ENCODE peak calls at places on chromosomes 16 and 17, in four cellular contexts. One of them, this sample, is unnamed.

GRCh38 chr17:81228420-81228819 is 5.7 kb upstream of the CEP131 start:
- DNase-seq in thoracic aorta: no peak
- DNase-seq in C1 segment of cervical spinal cord: no peak
- DNase-seq in T-helper 2 cell: no peak
- DNase-seq in this sample: no peak

GRCh38 chr17:36675786-36676185 is 74.4 kb downstream of the MRM1 start:
- DNase-seq in thoracic aorta: no peak
- DNase-seq in C1 segment of cervical spinal cord: no peak
- DNase-seq in T-helper 2 cell: peak; percentile 71
- DNase-seq in this sample: no peak

GRCh38 chr17:82528484-82529265 is 9.1 kb downstream of the FOXK2 start:
- DNase-seq in thoracic aorta: peak; percentile 15
- DNase-seq in C1 segment of cervical spinal cord: no peak
- DNase-seq in T-helper 2 cell: no peak
- DNase-seq in this sample: peak; percentile 74

GRCh38 chr16:8867483-8868271 is 1.1 kb downstream of the CARHSP1 start:
- DNase-seq in thoracic aorta: no peak
- DNase-seq in C1 segment of cervical spinal cord: no peak
- DNase-seq in T-helper 2 cell: peak; percentile 38
- DNase-seq in this sample: no peak

GRCh38 chr17:81197831-81198490 is 24.8 kb downstream of the CEP131 start:
- DNase-seq in thoracic aorta: no peak
- DNase-seq in C1 segment of cervical spinal cord: no peak
- DNase-seq in T-helper 2 cell: no peak
- DNase-seq in this sample: no peak

GRCh38 chr17:16997514-16998429 is 25.9 kb upstream of the TNFRSF13B start:
- DNase-seq in thoracic aorta: no peak
- DNase-seq in C1 segment of cervical spinal cord: no peak
- DNase-seq in T-helper 2 cell: no peak
- DNase-seq in this sample: no peak

GRCh38 chr17:59353106-59353854 is 21.8 kb downstream of the YPEL2 start:
- DNase-seq in thoracic aorta: no peak
- DNase-seq in C1 segment of cervical spinal cord: no peak
- DNase-seq in T-helper 2 cell: peak; percentile 42
- DNase-seq in this sample: no peak

GRCh38 chr16:67357561-67357960 is 30.9 kb downstream of the LRRC36 start:
- DNase-seq in thoracic aorta: no peak
- DNase-seq in C1 segment of cervical spinal cord: no peak
- DNase-seq in T-helper 2 cell: no peak
- DNase-seq in this sample: no peak

GRCh38 chr16:75377971-75378386 is 55.3 kb downstream of the CFDP1 start:
- DNase-seq in thoracic aorta: no peak
- DNase-seq in C1 segment of cervical spinal cord: no peak
- DNase-seq in T-helper 2 cell: no peak
- DNase-seq in this sample: no peak

GRCh38 chr17:48148029-48148759 is 40.6 kb downstream of the SNX11 start:
- DNase-seq in thoracic aorta: no peak
- DNase-seq in C1 segment of cervical spinal cord: no peak
- DNase-seq in T-helper 2 cell: no peak
- DNase-seq in this sample: no peak

GRCh38 chr17:16381496-16381820 is 567 bp downstream of the UBB start:
- DNase-seq in thoracic aorta: no peak
- DNase-seq in C1 segment of cervical spinal cord: no peak
- DNase-seq in T-helper 2 cell: no peak
- DNase-seq in this sample: no peak

GRCh38 chr17:35089846-35090193 is 26.3 kb upstream of the RFFL start:
- DNase-seq in thoracic aorta: no peak
- DNase-seq in C1 segment of cervical spinal cord: no peak
- DNase-seq in T-helper 2 cell: peak; percentile 60
- DNase-seq in this sample: no peak

GRCh38 chr17:44061446-44061845 is 5.0 kb downstream of the LSM12 start:
- DNase-seq in thoracic aorta: no peak
- DNase-seq in C1 segment of cervical spinal cord: no peak
- DNase-seq in T-helper 2 cell: no peak
- DNase-seq in this sample: no peak

GRCh38 chr16:3095869-3096268 is 3.2 kb downstream of the ZSCAN10 start:
- DNase-seq in thoracic aorta: no peak
- DNase-seq in C1 segment of cervical spinal cord: no peak
- DNase-seq in T-helper 2 cell: peak; percentile 81
- DNase-seq in this sample: no peak

GRCh38 chr17:79527286-79527685 is 83.6 kb downstream of the RBFOX3 start:
- DNase-seq in thoracic aorta: no peak
- DNase-seq in C1 segment of cervical spinal cord: no peak
- DNase-seq in T-helper 2 cell: no peak
- DNase-seq in this sample: no peak

GRCh38 chr16:27275394-27275793 is 6.8 kb upstream of the NSMCE1 start:
- DNase-seq in thoracic aorta: no peak
- DNase-seq in C1 segment of cervical spinal cord: no peak
- DNase-seq in T-helper 2 cell: no peak
- DNase-seq in this sample: no peak

GRCh38 chr17:35082073-35082657 is 18.7 kb upstream of the RFFL start:
- DNase-seq in thoracic aorta: no peak
- DNase-seq in C1 segment of cervical spinal cord: no peak
- DNase-seq in T-helper 2 cell: peak; percentile 81
- DNase-seq in this sample: no peak

GRCh38 chr16:66549284-66550131 is at the start of gene TK2:
- DNase-seq in thoracic aorta: no peak
- DNase-seq in C1 segment of cervical spinal cord: no peak
- DNase-seq in T-helper 2 cell: peak; percentile 61
- DNase-seq in this sample: peak; percentile 67

GRCh38 chr16:27522173-27522707 is 27.5 kb downstream of the GTF3C1 start:
- DNase-seq in thoracic aorta: no peak
- DNase-seq in C1 segment of cervical spinal cord: no peak
- DNase-seq in T-helper 2 cell: no peak
- DNase-seq in this sample: no peak

GRCh38 chr16:83955218-83956130 is 2.4 kb downstream of the OSGIN1 start:
- DNase-seq in thoracic aorta: no peak
- DNase-seq in C1 segment of cervical spinal cord: no peak
- DNase-seq in T-helper 2 cell: no peak
- DNase-seq in this sample: no peak

GRCh38 chr17:2071421-2072281 is 16.7 kb downstream of the HIC1 start:
- DNase-seq in thoracic aorta: no peak
- DNase-seq in C1 segment of cervical spinal cord: no peak
- DNase-seq in T-helper 2 cell: no peak
- DNase-seq in this sample: no peak

GRCh38 chr17:69418535-69418934 is 4.0 kb downstream of the MAP2K6 start:
- DNase-seq in thoracic aorta: no peak
- DNase-seq in C1 segment of cervical spinal cord: no peak
- DNase-seq in T-helper 2 cell: no peak
- DNase-seq in this sample: no peak

GRCh38 chr16:50657251-50657650 is 23.9 kb downstream of the SNX20 start:
- DNase-seq in thoracic aorta: no peak
- DNase-seq in C1 segment of cervical spinal cord: no peak
- DNase-seq in T-helper 2 cell: no peak
- DNase-seq in this sample: no peak

GRCh38 chr17:50194441-50195195 is 6.8 kb downstream of the COL1A1 start:
- DNase-seq in thoracic aorta: no peak
- DNase-seq in C1 segment of cervical spinal cord: no peak
- DNase-seq in T-helper 2 cell: no peak
- DNase-seq in this sample: no peak